ENCODE peak calls at places on chromosomes 13 and 19, in ten cellular contexts. M is IMR-90; A is psoas muscle; Q is cardiac muscle cell; X is CD8-positive, alpha-beta T cell; Z is tibial artery; C is endothelial cell of umbilical vein; Y is PC-3; I is aorta; W is gastrocnemius medialis. G is an unnamed sample.

GRCh38 chr13:51328488-51328887 is 11.0 kb upstream of the SERPINE3 start:
- DNase-seq in M (no peak), A (no peak), Q (no peak), X (no peak), Z (no peak), C (no peak), Y (no peak), I (no peak), W (no peak), G (peak; percentile 43)

GRCh38 chr19:3175761-3176714 is 2.5 kb upstream of the S1PR4 start:
- DNase-seq in M (peak; percentile 65), A (no peak), Q (no peak), X (peak; percentile 66), Z (no peak), C (no peak), Y (peak; percentile 91), I (peak; percentile 48), W (no peak), G (no peak)

GRCh38 chr13:47886314-47886713 is 114.8 kb downstream of the SUCLA2 start:
- DNase-seq in M (no peak), A (no peak), Q (no peak), X (no peak), Z (no peak), C (no peak), Y (no peak), I (no peak), W (no peak), G (no peak)

GRCh38 chr19:52626915-52627314 is 11.2 kb downstream of the ZNF83 start:
- DNase-seq in M (no peak), A (no peak), Q (no peak), X (no peak), Z (no peak), C (no peak), Y (no peak), I (no peak), W (no peak), G (no peak)

GRCh38 chr13:77047649-77048343 is 20.8 kb upstream of the FBXL3 start:
- DNase-seq in M (no peak), A (no peak), Q (no peak), X (no peak), Z (no peak), C (no peak), Y (no peak), I (no peak), W (no peak), G (no peak)

GRCh38 chr19:5452594-5453565 is 2.3 kb upstream of the ZNRF4 start:
- DNase-seq in M (peak; percentile 20), A (no peak), Q (no peak), X (no peak), Z (no peak), C (no peak), Y (peak; percentile 58), I (no peak), W (no peak), G (no peak)

GRCh38 chr19:27833031-27833430 is 1379.9 kb downstream of the UQCRFS1 start:
- DNase-seq in M (no peak), A (no peak), Q (no peak), X (no peak), Z (no peak), C (no peak), Y (no peak), I (no peak), W (no peak), G (no peak)

GRCh38 chr13:85417807-85418206 is 381.4 kb downstream of the SLITRK6 start:
- DNase-seq in M (no peak), A (no peak), Q (no peak), X (no peak), Z (no peak), C (no peak), Y (no peak), I (no peak), W (no peak), G (no peak)

GRCh38 chr19:18508585-18508984 is 13.3 kb downstream of the ELL start:
- DNase-seq in M (no peak), A (no peak), Q (no peak), X (no peak), Z (no peak), C (no peak), Y (no peak), I (no peak), W (no peak), G (no peak)

GRCh38 chr19:1422360-1422759 is 15.0 kb downstream of the DAZAP1 start:
- DNase-seq in M (no peak), A (no peak), Q (no peak), X (no peak), Z (no peak), C (no peak), Y (no peak), I (no peak), W (no peak), G (no peak)

GRCh38 chr13:73985789-73986188 is 148.4 kb downstream of the KLF12 start:
- DNase-seq in M (no peak), A (no peak), Q (peak; percentile 14), X (no peak), Z (no peak), C (peak; percentile 13), Y (no peak), I (no peak), W (no peak), G (no peak)

GRCh38 chr19:46915386-46915785 is 54.6 kb downstream of the ARHGAP35 start:
- DNase-seq in M (no peak), A (no peak), Q (no peak), X (no peak), Z (no peak), C (no peak), Y (no peak), I (no peak), W (no peak), G (no peak)

GRCh38 chr13:20882206-20882605 is 20.3 kb downstream of the XPO4 start:
- DNase-seq in M (peak; percentile 8), A (no peak), Q (no peak), X (no peak), Z (no peak), C (no peak), Y (no peak), I (no peak), W (no peak), G (no peak)

GRCh38 chr13:93338906-93339305 is 112.3 kb downstream of the GPC6 start:
- DNase-seq in M (peak; percentile 49), A (no peak), Q (peak; percentile 36), X (no peak), Z (no peak), C (no peak), Y (peak; percentile 49), I (no peak), W (no peak), G (no peak)

GRCh38 chr19:48818234-48818823 is 7.5 kb upstream of the BCAT2 start:
- DNase-seq in M (no peak), A (no peak), Q (no peak), X (no peak), Z (no peak), C (no peak), Y (no peak), I (no peak), W (peak; percentile 21), G (no peak)

DNA sequence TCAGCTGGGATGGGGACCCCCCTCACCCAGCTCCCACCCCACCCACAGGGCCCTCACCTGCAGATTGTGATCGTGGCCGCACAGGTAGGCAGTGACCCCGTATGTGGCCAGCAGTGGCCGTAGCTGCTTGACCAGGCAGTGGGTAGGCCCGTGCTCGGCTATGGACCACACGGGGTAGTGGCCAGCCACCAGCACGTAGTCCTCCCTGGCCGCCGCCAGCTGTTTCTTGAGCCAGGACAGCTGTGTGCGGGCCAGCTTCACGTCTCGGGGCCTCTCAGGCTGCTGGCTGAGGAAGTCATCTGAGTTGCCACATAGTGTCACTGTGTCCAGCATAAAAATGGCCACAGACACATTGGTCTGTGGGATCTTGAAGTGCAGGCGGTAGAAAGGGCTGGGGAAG is 1.3 kb downstream of the ACP5 start:
- DNase-seq in M (no peak), A (no peak), Q (no peak), X (no peak), Z (no peak), C (no peak), Y (no peak), I (no peak), W (no peak), G (no peak)
- H3K27ac ChIP-seq in M (no peak overlapping the region), A (no peak overlapping the region), Q (no peak overlapping the region), X (no peak overlapping the region), Z (no peak overlapping the region), C (no peak overlapping the region), Y (no peak overlapping the region), I (no peak overlapping the region), W (no peak overlapping the region), G (no peak overlapping the region)

GRCh38 chr13:27308941-27309340 is 38.3 kb downstream of the RASL11A start:
- DNase-seq in M (no peak), A (no peak), Q (no peak), X (no peak), Z (no peak), C (no peak), Y (no peak), I (no peak), W (no peak), G (peak; percentile 11)
- H3K4me1 ChIP-seq in M (peaks cover 6% of the 10 kb centered on the region), A (no peaks in the 10 kb centered on the region), Q (peaks cover 9% of the 10 kb centered on the region), X (peaks cover 3% of the 10 kb centered on the region), Z (no peaks in the 10 kb centered on the region), C (no peaks in the 10 kb centered on the region), Y (peaks cover 22% of the 10 kb centered on the region), I (no peaks in the 10 kb centered on the region), W (no peaks in the 10 kb centered on the region), G (no peaks in the 10 kb centered on the region)

DNA sequence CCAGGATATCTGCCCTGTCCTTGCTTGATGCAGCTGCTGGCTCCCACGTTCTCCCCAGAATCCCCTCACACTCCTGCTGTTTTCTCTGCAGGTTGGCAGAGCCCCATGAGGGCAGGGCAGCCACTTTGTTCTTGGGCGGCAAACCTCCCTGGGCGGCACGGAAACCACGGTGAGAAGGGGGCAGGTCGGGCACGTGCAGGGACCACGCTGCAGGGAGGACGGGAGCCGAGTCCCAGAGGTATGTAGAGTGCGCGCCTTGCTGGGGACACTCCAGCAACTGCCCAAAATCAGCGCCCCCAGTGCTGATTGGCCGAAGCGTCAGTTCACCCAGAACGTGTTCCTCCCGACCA is 30.3 kb upstream of the MIER2 start:
- DNase-seq in M (no peak), A (no peak), Q (no peak), X (no peak), Z (no peak), C (no peak), Y (no peak), I (no peak), W (no peak), G (no peak)
- H3K27me3 ChIP-seq in M (peaks cover 50% of the 10 kb centered on the region), A (peaks cover 14% of the 10 kb centered on the region), Q (no peaks in the 10 kb centered on the region), X (no peaks in the 10 kb centered on the region), Z (peaks cover 40% of the 10 kb centered on the region), C (no peaks in the 10 kb centered on the region), Y (peaks cover 15% of the 10 kb centered on the region), I (no peaks in the 10 kb centered on the region), W (peaks cover 18% of the 10 kb centered on the region), G (no peaks in the 10 kb centered on the region)

DNA sequence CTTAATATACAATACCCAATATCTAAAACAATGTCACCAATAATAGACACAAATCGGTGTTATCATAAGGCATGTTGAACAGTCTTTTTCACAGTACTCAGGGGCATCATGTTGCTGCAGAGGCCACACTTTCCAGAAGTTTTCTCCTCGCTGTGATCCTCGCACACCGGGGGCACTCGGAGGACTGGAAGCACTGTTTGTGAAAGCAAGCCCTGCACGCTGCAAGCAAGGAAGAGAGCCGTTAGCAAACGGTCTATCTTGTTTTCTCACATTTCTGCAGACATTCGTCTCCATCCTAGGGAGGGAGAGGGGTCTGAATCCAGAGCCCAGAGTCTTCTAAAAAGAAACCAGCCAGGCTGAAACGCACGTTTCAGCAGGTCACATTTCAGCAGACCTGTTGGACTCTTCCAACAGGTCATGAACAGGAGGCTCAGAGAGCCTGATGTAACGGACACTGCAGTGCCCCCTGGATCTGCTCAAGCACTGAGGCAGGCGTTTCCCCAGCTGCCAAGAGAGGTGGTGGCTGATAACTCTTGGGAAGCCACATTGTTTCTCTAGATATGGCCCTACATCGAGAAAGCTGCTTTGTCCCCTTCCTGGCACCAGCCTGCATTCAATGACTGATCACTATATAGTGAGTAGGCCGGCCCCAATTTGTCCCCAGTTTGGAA is 43.6 kb downstream of the RUBCNL start:
- DNase-seq in M (no peak), A (no peak), Q (no peak), X (no peak), Z (no peak), C (no peak), Y (no peak), I (no peak), W (no peak), G (peak; percentile 34)
- H3K27ac ChIP-seq in M (no peak overlapping the region), A (no peak overlapping the region), Q (no peak overlapping the region), X (no peak overlapping the region), Z (no peak overlapping the region), C (no peak overlapping the region), Y (no peak overlapping the region), I (no peak overlapping the region), W (no peak overlapping the region), G (no peak overlapping the region)